ENCODE peak calls at places on chromosomes 12 and 14, in four cellular contexts. One of them, this sample, is unnamed.

GRCh38 chr12:122969657-122970056 is 3.4 kb upstream of the ABCB9 start:
- DNase-seq in body of pancreas: no peak
- DNase-seq in transverse colon: no peak
- DNase-seq in neural progenitor cell: no peak
- DNase-seq in this sample: peak; percentile 18

GRCh38 chr12:586318-587071 is 76.8 kb downstream of the NINJ2 start:
- DNase-seq in neural progenitor cell: no peak
- DNase-seq in transverse colon: no peak
- DNase-seq in body of pancreas: no peak
- DNase-seq in this sample: no peak

GRCh38 chr12:93164103-93164880 is 213.4 kb upstream of the NUDT4 start:
- DNase-seq in body of pancreas: no peak
- DNase-seq in transverse colon: peak; percentile 49
- DNase-seq in neural progenitor cell: no peak
- DNase-seq in this sample: peak; percentile 69

GRCh38 chr12:124032265-124032886 is 59.4 kb downstream of the ZNF664 start:
- DNase-seq in transverse colon: peak; percentile 22
- DNase-seq in neural progenitor cell: peak; percentile 64
- DNase-seq in body of pancreas: peak; percentile 63
- DNase-seq in this sample: peak; percentile 52

GRCh38 chr12:116164263-116164817 is 113.2 kb downstream of the MED13L start:
- DNase-seq in neural progenitor cell: no peak
- DNase-seq in transverse colon: no peak
- DNase-seq in body of pancreas: no peak
- DNase-seq in this sample: no peak

GRCh38 chr14:28767851-28768548 is 1.4 kb downstream of the FOXG1 start:
- DNase-seq in body of pancreas: no peak
- DNase-seq in neural progenitor cell: peak; percentile 78
- DNase-seq in transverse colon: no peak
- DNase-seq in this sample: peak; percentile 28

GRCh38 chr12:115598827-115599226 is 678.7 kb downstream of the MED13L start:
- DNase-seq in transverse colon: peak; percentile 17
- DNase-seq in neural progenitor cell: peak; percentile 28
- DNase-seq in body of pancreas: no peak
- DNase-seq in this sample: no peak

GRCh38 chr12:107925125-107925524 is 150.6 kb downstream of the ASCL4 start:
- DNase-seq in body of pancreas: no peak
- DNase-seq in transverse colon: no peak
- DNase-seq in neural progenitor cell: no peak
- DNase-seq in this sample: no peak

DNA sequence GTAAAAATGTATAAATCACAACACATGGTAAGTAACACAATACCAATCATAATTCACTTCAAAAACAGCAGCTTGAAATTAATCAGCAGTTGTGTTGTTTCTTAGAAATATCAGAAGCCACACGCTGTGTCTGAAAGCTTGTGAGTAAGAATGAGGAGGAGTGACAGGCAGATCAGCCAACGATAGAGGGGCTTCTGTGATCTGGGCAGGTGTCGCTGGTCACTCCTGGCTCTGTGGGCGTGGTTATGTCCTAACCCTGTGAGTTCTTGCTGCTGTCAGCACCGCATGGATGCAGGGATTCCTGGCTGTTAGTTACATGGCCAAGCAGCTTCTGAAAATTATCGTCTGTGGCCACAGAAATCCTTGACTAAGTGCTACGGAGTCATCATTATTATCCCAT is 123.4 kb downstream of the SLC25A47 start:
- DNase-seq in transverse colon: no peak
- DNase-seq in neural progenitor cell: peak; percentile 53
- DNase-seq in body of pancreas: peak; percentile 33
- DNase-seq in this sample: no peak
- H3K4me1 ChIP-seq in transverse colon: no peaks in the 10 kb centered on the region
- H3K4me1 ChIP-seq in neural progenitor cell: peaks cover 12% of the 10 kb centered on the region
- H3K4me1 ChIP-seq in body of pancreas: peaks cover 23% of the 10 kb centered on the region
- H3K4me1 ChIP-seq in this sample: no peaks in the 10 kb centered on the region

GRCh38 chr12:132563911-132564310 is 46.5 kb downstream of the LRCOL1 start:
- DNase-seq in body of pancreas: no peak
- DNase-seq in neural progenitor cell: no peak
- DNase-seq in transverse colon: no peak
- DNase-seq in this sample: no peak

GRCh38 chr12:132568826-132569480 is 41.4 kb downstream of the LRCOL1 start:
- DNase-seq in body of pancreas: no peak
- DNase-seq in neural progenitor cell: no peak
- DNase-seq in transverse colon: no peak
- DNase-seq in this sample: no peak

GRCh38 chr12:132565365-132565764 is 45.0 kb downstream of the LRCOL1 start:
- DNase-seq in neural progenitor cell: no peak
- DNase-seq in body of pancreas: no peak
- DNase-seq in transverse colon: no peak
- DNase-seq in this sample: no peak

GRCh38 chr12:132568301-132568700 is 42.1 kb downstream of the LRCOL1 start:
- DNase-seq in neural progenitor cell: no peak
- DNase-seq in body of pancreas: no peak
- DNase-seq in transverse colon: no peak
- DNase-seq in this sample: no peak

GRCh38 chr12:132566551-132567131 is 43.7 kb downstream of the LRCOL1 start:
- DNase-seq in body of pancreas: no peak
- DNase-seq in neural progenitor cell: no peak
- DNase-seq in transverse colon: no peak
- DNase-seq in this sample: no peak
- H3K4me1 ChIP-seq in body of pancreas: peaks cover 9% of the 10 kb centered on the region
- H3K4me1 ChIP-seq in neural progenitor cell: no peaks in the 10 kb centered on the region
- H3K4me1 ChIP-seq in transverse colon: no peaks in the 10 kb centered on the region
- H3K4me1 ChIP-seq in this sample: peaks cover 3% of the 10 kb centered on the region

GRCh38 chr12:88309546-88309945 is 167.4 kb downstream of the TMTC3 start:
- DNase-seq in neural progenitor cell: no peak
- DNase-seq in body of pancreas: no peak
- DNase-seq in transverse colon: no peak
- DNase-seq in this sample: no peak
- H3K4me1 ChIP-seq in neural progenitor cell: no peaks in the 10 kb centered on the region
- H3K4me1 ChIP-seq in body of pancreas: peaks cover 26% of the 10 kb centered on the region
- H3K4me1 ChIP-seq in transverse colon: peaks cover 3% of the 10 kb centered on the region
- H3K4me1 ChIP-seq in this sample: no peaks in the 10 kb centered on the region

GRCh38 chr14:95486875-95487668 is 29.4 kb downstream of the SYNE3 start:
- DNase-seq in transverse colon: peak; percentile 62
- DNase-seq in body of pancreas: no peak
- DNase-seq in neural progenitor cell: no peak
- DNase-seq in this sample: peak; percentile 57

GRCh38 chr14:95482967-95483842 is 33.2 kb downstream of the SYNE3 start:
- DNase-seq in body of pancreas: peak; percentile 51
- DNase-seq in neural progenitor cell: no peak
- DNase-seq in transverse colon: peak; percentile 71
- DNase-seq in this sample: peak; percentile 70

GRCh38 chr14:95484296-95484695 is 32.2 kb downstream of the SYNE3 start:
- DNase-seq in neural progenitor cell: no peak
- DNase-seq in transverse colon: no peak
- DNase-seq in body of pancreas: no peak
- DNase-seq in this sample: no peak

GRCh38 chr14:95483843-95484165 is 32.6 kb downstream of the SYNE3 start:
- DNase-seq in body of pancreas: no peak
- DNase-seq in transverse colon: no peak
- DNase-seq in neural progenitor cell: no peak
- DNase-seq in this sample: no peak

GRCh38 chr14:95485222-95485819 is 31.1 kb downstream of the SYNE3 start:
- DNase-seq in body of pancreas: no peak
- DNase-seq in transverse colon: no peak
- DNase-seq in neural progenitor cell: peak; percentile 62
- DNase-seq in this sample: no peak
- H3K4me1 ChIP-seq in body of pancreas: no peaks in the 10 kb centered on the region
- H3K4me1 ChIP-seq in transverse colon: peaks cover 38% of the 10 kb centered on the region
- H3K4me1 ChIP-seq in neural progenitor cell: peaks cover 23% of the 10 kb centered on the region
- H3K4me1 ChIP-seq in this sample: peaks cover 24% of the 10 kb centered on the region

DNA sequence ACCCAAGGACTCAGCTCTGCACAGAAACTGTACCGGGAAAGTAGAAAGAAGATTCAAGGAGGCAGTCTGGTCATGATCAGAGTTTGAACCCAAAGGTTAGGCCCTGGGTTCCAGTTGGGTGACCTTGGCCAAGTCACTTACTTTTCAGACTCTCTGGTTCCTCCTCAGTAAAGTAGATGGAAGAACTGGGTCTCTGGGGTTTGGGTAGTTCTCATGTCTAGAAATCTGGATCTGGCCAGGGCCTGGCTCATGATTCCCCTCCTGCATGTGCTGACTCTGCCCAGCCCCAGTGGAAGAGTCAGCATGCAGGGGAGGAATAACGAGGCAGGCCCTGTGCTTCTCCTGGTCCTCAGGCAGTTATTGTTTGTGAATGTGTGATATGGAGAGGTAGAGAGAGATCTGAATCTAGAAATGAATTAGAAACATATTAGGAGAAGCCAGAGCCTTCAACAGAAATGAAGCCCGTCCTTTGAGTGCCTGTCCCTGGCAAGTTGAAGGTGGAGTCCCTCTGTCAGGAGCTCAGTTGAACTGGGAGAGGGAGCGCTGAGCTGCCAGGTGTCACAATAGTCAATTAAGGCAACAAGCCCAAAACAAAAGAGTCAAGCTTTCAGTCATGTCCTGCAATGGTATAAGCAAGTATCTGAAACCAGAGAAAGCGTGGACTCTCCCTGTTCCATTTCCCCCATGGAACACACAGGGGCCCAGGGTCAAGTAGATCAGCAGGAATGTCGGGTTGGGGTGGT is 131.3 kb upstream of the HIF1A start:
- DNase-seq in transverse colon: no peak
- DNase-seq in neural progenitor cell: no peak
- DNase-seq in body of pancreas: no peak
- DNase-seq in this sample: no peak
- H3K4me1 ChIP-seq in transverse colon: peaks cover 15% of the 10 kb centered on the region
- H3K4me1 ChIP-seq in neural progenitor cell: peaks cover 21% of the 10 kb centered on the region
- H3K4me1 ChIP-seq in body of pancreas: peaks cover 76% of the 10 kb centered on the region
- H3K4me1 ChIP-seq in this sample: peaks cover 22% of the 10 kb centered on the region

This sample was measured in colonic mucosa.